ENCODE peak calls at places on chromosomes 7 and 10, in ten cellular contexts. One of them, this sample, is unnamed. For H3K4me1 and H3K9me3, the result is how much of the 10 kb centered on the place peaks cover.

GRCh38 chr7:101815826-101816488 is 1.5 kb upstream of the CUX1 start:
- DNase-seq in DND-41: peak
- DNase-seq in PC-9: peak
- DNase-seq in mesenchymal stem cell: peak
- DNase-seq in ovary: peak
- DNase-seq in HCT116: peak
- DNase-seq in effector memory CD4-positive, alpha-beta T cell: peak
- DNase-seq in left lung: peak
- DNase-seq in A549: peak
- DNase-seq in endothelial cell of umbilical vein: peak
- DNase-seq in this sample: peak

GRCh38 chr7:133735222-133735621 is 391.9 kb upstream of the LRGUK start:
- DNase-seq in endothelial cell of umbilical vein: no peak
- DNase-seq in effector memory CD4-positive, alpha-beta T cell: no peak
- DNase-seq in A549: no peak
- DNase-seq in mesenchymal stem cell: peak
- DNase-seq in ovary: no peak
- DNase-seq in HCT116: no peak
- DNase-seq in DND-41: no peak
- DNase-seq in PC-9: no peak
- DNase-seq in left lung: no peak
- DNase-seq in this sample: no peak

GRCh38 chr7:19982841-19983835 is 209.7 kb upstream of the TMEM196 start:
- DNase-seq in A549: peak
- DNase-seq in PC-9: no peak
- DNase-seq in mesenchymal stem cell: peak
- DNase-seq in HCT116: peak
- DNase-seq in endothelial cell of umbilical vein: peak
- DNase-seq in DND-41: peak
- DNase-seq in left lung: no peak
- DNase-seq in effector memory CD4-positive, alpha-beta T cell: no peak
- DNase-seq in ovary: peak
- DNase-seq in this sample: no peak

GRCh38 chr10:86255405-86256251 is 111.0 kb downstream of the GRID1 start:
- DNase-seq in HCT116: no peak
- DNase-seq in endothelial cell of umbilical vein: no peak
- DNase-seq in A549: no peak
- DNase-seq in PC-9: no peak
- DNase-seq in DND-41: no peak
- DNase-seq in effector memory CD4-positive, alpha-beta T cell: no peak
- DNase-seq in mesenchymal stem cell: no peak
- DNase-seq in left lung: no peak
- DNase-seq in ovary: no peak
- DNase-seq in this sample: no peak

GRCh38 chr10:11159543-11160215 is 142.0 kb downstream of the CELF2 start:
- DNase-seq in mesenchymal stem cell: no peak
- DNase-seq in HCT116: no peak
- DNase-seq in PC-9: no peak
- DNase-seq in endothelial cell of umbilical vein: no peak
- DNase-seq in ovary: no peak
- DNase-seq in left lung: no peak
- DNase-seq in effector memory CD4-positive, alpha-beta T cell: no peak
- DNase-seq in DND-41: no peak
- DNase-seq in A549: no peak
- DNase-seq in this sample: no peak

GRCh38 chr10:97889461-97890265 is 40.0 kb downstream of the GOLGA7B start:
- DNase-seq in ovary: peak
- DNase-seq in PC-9: peak
- DNase-seq in mesenchymal stem cell: peak
- DNase-seq in left lung: peak
- DNase-seq in effector memory CD4-positive, alpha-beta T cell: no peak
- DNase-seq in DND-41: peak
- DNase-seq in HCT116: peak
- DNase-seq in A549: peak
- DNase-seq in endothelial cell of umbilical vein: peak
- DNase-seq in this sample: no peak

GRCh38 chr7:151503902-151504714 is 15.6 kb downstream of the RHEB start:
- DNase-seq in endothelial cell of umbilical vein: no peak
- DNase-seq in HCT116: no peak
- DNase-seq in DND-41: no peak
- DNase-seq in A549: peak
- DNase-seq in ovary: no peak
- DNase-seq in effector memory CD4-positive, alpha-beta T cell: no peak
- DNase-seq in mesenchymal stem cell: peak
- DNase-seq in PC-9: peak
- DNase-seq in left lung: no peak
- DNase-seq in this sample: no peak

GRCh38 chr10:124565565-124566221 is 104.1 kb downstream of the LHPP start:
- DNase-seq in DND-41: no peak
- DNase-seq in HCT116: peak
- DNase-seq in ovary: no peak
- DNase-seq in PC-9: peak
- DNase-seq in mesenchymal stem cell: no peak
- DNase-seq in left lung: peak
- DNase-seq in effector memory CD4-positive, alpha-beta T cell: no peak
- DNase-seq in endothelial cell of umbilical vein: no peak
- DNase-seq in A549: peak
- DNase-seq in this sample: no peak

DNA sequence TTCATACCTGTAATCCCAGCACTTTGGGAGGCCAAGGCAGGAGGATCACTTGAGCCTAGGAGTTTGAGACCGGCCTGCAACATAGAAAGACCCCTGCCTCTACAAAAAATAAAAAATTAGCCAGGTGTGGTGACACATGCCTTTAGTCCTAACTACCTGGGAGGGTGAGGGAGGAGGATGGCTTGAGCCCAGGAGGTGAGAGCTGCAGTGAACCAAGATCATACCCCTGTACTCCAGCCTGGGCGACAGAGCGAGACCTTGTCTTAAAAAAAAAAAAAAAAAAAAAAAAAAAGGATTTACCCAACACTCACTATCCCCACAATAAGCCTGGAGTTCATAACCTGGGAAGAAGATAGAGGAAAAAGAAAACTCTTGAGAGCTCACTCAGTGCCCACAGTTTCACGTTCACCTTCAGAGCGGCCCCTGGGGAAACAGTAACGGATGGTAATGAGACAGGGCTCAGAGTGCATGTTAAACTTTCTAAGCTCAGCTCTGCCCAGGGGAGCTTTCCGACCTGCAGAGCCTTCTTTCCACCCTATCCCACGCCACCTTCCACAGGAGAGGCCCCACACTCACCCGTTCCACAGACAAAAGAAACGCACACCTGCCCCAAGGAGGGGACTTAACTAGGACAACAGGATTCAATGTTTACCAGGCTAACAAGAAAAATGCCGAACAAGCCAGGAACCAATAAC is 259.8 kb upstream of the KLF14 start:
- DNase-seq in effector memory CD4-positive, alpha-beta T cell: no peak
- DNase-seq in HCT116: no peak
- DNase-seq in mesenchymal stem cell: no peak
- DNase-seq in endothelial cell of umbilical vein: no peak
- DNase-seq in ovary: no peak
- DNase-seq in A549: no peak
- DNase-seq in DND-41: no peak
- DNase-seq in left lung: no peak
- DNase-seq in PC-9: no peak
- DNase-seq in this sample: no peak
- H3K4me1 ChIP-seq in effector memory CD4-positive, alpha-beta T cell: half or more
- H3K4me1 ChIP-seq in HCT116: half or more
- H3K4me1 ChIP-seq in mesenchymal stem cell: under half
- H3K4me1 ChIP-seq in endothelial cell of umbilical vein: under half
- H3K4me1 ChIP-seq in ovary: under half
- H3K4me1 ChIP-seq in A549: half or more
- H3K4me1 ChIP-seq in DND-41: under half
- H3K4me1 ChIP-seq in left lung: under half
- H3K4me1 ChIP-seq in PC-9: half or more
- H3K4me1 ChIP-seq in this sample: half or more

GRCh38 chr7:158111906-158112570 is 475.6 kb downstream of the PTPRN2 start:
- DNase-seq in DND-41: no peak
- DNase-seq in PC-9: no peak
- DNase-seq in effector memory CD4-positive, alpha-beta T cell: no peak
- DNase-seq in HCT116: no peak
- DNase-seq in left lung: no peak
- DNase-seq in ovary: no peak
- DNase-seq in mesenchymal stem cell: no peak
- DNase-seq in endothelial cell of umbilical vein: no peak
- DNase-seq in A549: no peak
- DNase-seq in this sample: no peak

GRCh38 chr7:158112571-158113320 is 474.9 kb downstream of the PTPRN2 start:
- DNase-seq in DND-41: no peak
- DNase-seq in endothelial cell of umbilical vein: no peak
- DNase-seq in mesenchymal stem cell: no peak
- DNase-seq in HCT116: no peak
- DNase-seq in ovary: no peak
- DNase-seq in A549: no peak
- DNase-seq in effector memory CD4-positive, alpha-beta T cell: no peak
- DNase-seq in PC-9: no peak
- DNase-seq in left lung: no peak
- DNase-seq in this sample: no peak

GRCh38 chr7:158113321-158114025 is 474.1 kb downstream of the PTPRN2 start:
- DNase-seq in endothelial cell of umbilical vein: no peak
- DNase-seq in PC-9: no peak
- DNase-seq in ovary: no peak
- DNase-seq in DND-41: no peak
- DNase-seq in mesenchymal stem cell: no peak
- DNase-seq in effector memory CD4-positive, alpha-beta T cell: no peak
- DNase-seq in HCT116: no peak
- DNase-seq in A549: no peak
- DNase-seq in left lung: no peak
- DNase-seq in this sample: no peak

GRCh38 chr7:158116235-158116634 is 471.4 kb downstream of the PTPRN2 start:
- DNase-seq in ovary: no peak
- DNase-seq in left lung: no peak
- DNase-seq in endothelial cell of umbilical vein: no peak
- DNase-seq in effector memory CD4-positive, alpha-beta T cell: no peak
- DNase-seq in PC-9: no peak
- DNase-seq in HCT116: no peak
- DNase-seq in DND-41: no peak
- DNase-seq in mesenchymal stem cell: no peak
- DNase-seq in A549: no peak
- DNase-seq in this sample: no peak

DNA sequence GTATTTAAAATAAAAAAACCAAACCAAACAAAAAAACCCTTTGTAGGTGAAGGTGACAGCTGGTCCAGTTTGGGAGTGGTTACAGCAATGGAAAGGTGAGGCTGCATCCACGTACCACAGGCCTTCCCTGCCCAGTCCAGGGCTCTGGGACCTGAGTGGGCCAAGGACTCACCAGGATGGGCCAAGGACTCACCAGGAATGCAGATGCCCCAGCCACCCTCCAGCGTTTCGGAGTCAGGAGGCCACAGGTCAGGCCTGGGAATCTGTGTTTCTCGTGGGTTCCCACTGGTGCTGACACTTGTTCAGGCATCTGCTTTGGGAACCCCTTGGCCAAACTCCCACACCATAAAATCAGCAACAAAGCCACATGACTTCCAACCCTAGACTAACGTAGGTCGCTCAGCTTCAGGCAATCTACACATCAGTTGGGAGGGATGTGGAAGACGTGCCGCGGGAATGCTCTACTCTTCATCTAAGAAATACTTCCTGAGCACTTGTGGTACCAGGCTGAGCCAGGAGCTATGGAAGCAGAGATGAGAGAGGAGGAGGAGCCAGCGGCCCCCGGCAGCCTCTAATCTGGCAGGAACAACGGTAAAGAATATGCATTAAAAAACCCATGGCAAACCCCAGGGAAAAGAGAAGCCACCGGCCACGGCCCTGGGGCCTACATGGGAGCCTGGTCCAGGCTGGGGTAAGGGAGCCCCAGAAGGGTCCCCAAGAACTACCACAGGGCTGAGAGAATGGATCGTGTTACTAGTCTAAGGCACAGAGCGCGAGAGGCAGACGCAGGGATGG is 473.4 kb downstream of the PTPRN2 start:
- DNase-seq in PC-9: no peak
- DNase-seq in A549: no peak
- DNase-seq in mesenchymal stem cell: no peak
- DNase-seq in ovary: no peak
- DNase-seq in left lung: no peak
- DNase-seq in endothelial cell of umbilical vein: no peak
- DNase-seq in DND-41: no peak
- DNase-seq in effector memory CD4-positive, alpha-beta T cell: no peak
- DNase-seq in HCT116: no peak
- DNase-seq in this sample: no peak
- H3K9me3 ChIP-seq in PC-9: under half
- H3K9me3 ChIP-seq in A549: under half
- H3K9me3 ChIP-seq in mesenchymal stem cell: half or more
- H3K9me3 ChIP-seq in ovary: under half
- H3K9me3 ChIP-seq in left lung: under half
- H3K9me3 ChIP-seq in endothelial cell of umbilical vein: under half
- H3K9me3 ChIP-seq in DND-41: under half
- H3K9me3 ChIP-seq in effector memory CD4-positive, alpha-beta T cell: under half
- H3K9me3 ChIP-seq in HCT116: under half
- H3K9me3 ChIP-seq in this sample: under half

DNA sequence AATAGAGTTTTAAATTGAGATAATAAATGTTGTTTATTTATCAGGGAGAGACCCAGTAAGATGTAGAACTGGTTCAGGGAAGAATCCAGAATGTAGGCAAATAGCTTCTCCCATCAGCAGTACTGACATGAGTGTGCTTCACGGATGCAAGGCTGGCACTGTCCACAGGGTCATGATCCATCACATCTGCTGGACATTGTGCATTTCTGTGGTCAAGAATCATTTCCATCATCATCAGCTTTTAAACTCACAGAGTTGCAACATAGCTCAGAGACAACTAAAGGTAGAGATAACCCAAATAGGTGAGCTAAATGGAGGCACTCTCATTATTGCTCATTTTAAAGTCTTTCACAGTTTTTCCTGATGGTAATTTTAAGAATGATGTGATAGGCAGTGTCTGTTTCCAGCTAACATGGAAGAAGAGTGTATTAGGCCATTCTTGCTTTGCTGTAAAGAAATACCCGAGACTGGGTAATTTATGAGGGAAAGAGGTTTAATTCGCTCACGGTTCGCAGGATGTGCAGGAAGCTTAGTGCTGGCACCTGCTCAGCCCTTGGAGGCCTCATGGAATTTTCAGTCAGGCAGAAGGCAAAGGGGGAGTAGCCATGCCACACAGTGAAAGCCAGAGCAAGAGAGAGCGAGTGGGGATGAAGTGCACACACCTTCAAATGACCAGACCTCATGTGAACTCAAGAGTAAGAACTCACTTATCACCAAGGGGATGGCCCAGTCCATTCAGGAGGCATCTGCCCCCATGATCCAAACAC is 80.8 kb downstream of the INPP5A start:
- DNase-seq in mesenchymal stem cell: no peak
- DNase-seq in endothelial cell of umbilical vein: no peak
- DNase-seq in ovary: no peak
- DNase-seq in effector memory CD4-positive, alpha-beta T cell: no peak
- DNase-seq in left lung: no peak
- DNase-seq in A549: no peak
- DNase-seq in PC-9: no peak
- DNase-seq in DND-41: no peak
- DNase-seq in HCT116: no peak
- DNase-seq in this sample: no peak
- H3K27ac ChIP-seq in mesenchymal stem cell: no peak
- H3K27ac ChIP-seq in endothelial cell of umbilical vein: no peak
- H3K27ac ChIP-seq in ovary: no peak
- H3K27ac ChIP-seq in effector memory CD4-positive, alpha-beta T cell: no peak
- H3K27ac ChIP-seq in left lung: no peak
- H3K27ac ChIP-seq in A549: no peak
- H3K27ac ChIP-seq in PC-9: no peak
- H3K27ac ChIP-seq in DND-41: no peak
- H3K27ac ChIP-seq in HCT116: no peak
- H3K27ac ChIP-seq in this sample: no peak

GRCh38 chr10:119319920-119320258 is 112.5 kb downstream of the GRK5 start:
- DNase-seq in endothelial cell of umbilical vein: no peak
- DNase-seq in HCT116: no peak
- DNase-seq in PC-9: no peak
- DNase-seq in left lung: no peak
- DNase-seq in ovary: no peak
- DNase-seq in DND-41: no peak
- DNase-seq in A549: no peak
- DNase-seq in effector memory CD4-positive, alpha-beta T cell: no peak
- DNase-seq in mesenchymal stem cell: no peak
- DNase-seq in this sample: no peak
- H3K4me1 ChIP-seq in endothelial cell of umbilical vein: under half
- H3K4me1 ChIP-seq in HCT116: half or more
- H3K4me1 ChIP-seq in PC-9: under half
- H3K4me1 ChIP-seq in left lung: under half
- H3K4me1 ChIP-seq in ovary: under half
- H3K4me1 ChIP-seq in DND-41: under half
- H3K4me1 ChIP-seq in A549: half or more
- H3K4me1 ChIP-seq in effector memory CD4-positive, alpha-beta T cell: under half
- H3K4me1 ChIP-seq in mesenchymal stem cell: half or more
- H3K4me1 ChIP-seq in this sample: under half